ENCODE peak calls at places on chromosomes 13 and 19, in seven cellular contexts. P is neural progenitor cell, M is PC-3, N is left lung, U is aorta, L is thoracic aorta, C is ascending aorta. H is an unnamed sample.

GRCh38 chr13:45219938-45220375 is 19.1 kb upstream of the KCTD4 start:
- DNase-seq in M (peak; percentile 93), C (no peak), U (no peak), N (no peak), P (no peak), L (no peak), H (no peak)

GRCh38 chr13:85828094-85828684 is 29.0 kb upstream of the SLITRK6 start:
- DNase-seq in M (peak; percentile 43), L (no peak), C (no peak), N (no peak), P (peak; percentile 29), U (no peak), H (no peak)

GRCh38 chr13:99432637-99433542 is 68.4 kb upstream of the TM9SF2 start:
- DNase-seq in N (peak; percentile 90), P (peak; percentile 79), U (peak; percentile 89), C (peak; percentile 69), L (no peak), M (peak; percentile 75), H (peak; percentile 65)

GRCh38 chr13:35936579-35936978 is 194.6 kb downstream of the DCLK1 start:
- DNase-seq in U (no peak), L (no peak), M (no peak), C (no peak), P (no peak), N (no peak), H (no peak)

GRCh38 chr19:43681826-43682225 is 11.9 kb upstream of the PLAUR start:
- DNase-seq in C (no peak), U (no peak), M (no peak), L (no peak), P (no peak), N (no peak), H (no peak)

GRCh38 chr19:2217591-2217990 is 18.5 kb downstream of the PLEKHJ1 start:
- DNase-seq in L (no peak), M (no peak), U (no peak), P (no peak), N (no peak), C (no peak), H (no peak)

GRCh38 chr13:38366954-38367645 is 17.4 kb downstream of the UFM1 start:
- DNase-seq in U (no peak), L (no peak), M (peak; percentile 79), N (no peak), C (no peak), P (no peak), H (no peak)

GRCh38 chr19:2850256-2850925 is 9.1 kb downstream of the ZNF555 start:
- DNase-seq in U (no peak), M (no peak), C (no peak), N (no peak), P (no peak), L (no peak), H (no peak)

GRCh38 chr13:112997188-112998135 is 28.4 kb downstream of the MCF2L start:
- DNase-seq in P (no peak), M (no peak), N (peak; percentile 65), L (no peak), U (no peak), C (no peak), H (no peak)

GRCh38 chr13:67341406-67341805 is 111.3 kb upstream of the PCDH9 start:
- DNase-seq in U (no peak), P (no peak), C (no peak), M (peak; percentile 2), L (no peak), N (no peak), H (no peak)

GRCh38 chr19:2270157-2270571 is 11.8 kb downstream of the PEAK3 start:
- DNase-seq in L (no peak), C (no peak), N (peak; percentile 90), U (no peak), M (no peak), P (peak; percentile 37), H (peak; percentile 61)

GRCh38 chr19:8081569-8082550 is 29.3 kb downstream of the CCL25 start:
- DNase-seq in M (no peak), C (no peak), N (no peak), U (peak; percentile 9), P (no peak), L (no peak), H (no peak)

GRCh38 chr19:48966541-48967345 is 1.6 kb downstream of the FTL start:
- DNase-seq in P (peak; percentile 79), L (no peak), M (no peak), C (no peak), N (no peak), U (no peak), H (no peak)

GRCh38 chr13:97026759-97027555 is 32.7 kb upstream of the OXGR1 start:
- DNase-seq in N (no peak), C (no peak), L (no peak), P (no peak), U (no peak), M (no peak), H (no peak)

GRCh38 chr13:36341718-36342117 is 4.5 kb downstream of the SPART start:
- DNase-seq in L (no peak), N (no peak), M (peak; percentile 56), P (no peak), C (no peak), U (no peak), H (no peak)

GRCh38 chr13:111184685-111185401 is 69.7 kb downstream of the ARHGEF7 start:
- DNase-seq in C (no peak), M (no peak), U (peak; percentile 57), N (no peak), L (no peak), P (no peak), H (no peak)

GRCh38 chr19:55923556-55923955 is 8.6 kb downstream of the NLRP13 start:
- DNase-seq in P (no peak), M (no peak), U (no peak), C (no peak), N (no peak), L (no peak), H (no peak)

GRCh38 chr13:49560270-49561063 is 24.9 kb downstream of the RCBTB1 start:
- DNase-seq in L (no peak), P (peak; percentile 11), C (no peak), M (peak; percentile 38), N (no peak), U (no peak), H (no peak)

DNA sequence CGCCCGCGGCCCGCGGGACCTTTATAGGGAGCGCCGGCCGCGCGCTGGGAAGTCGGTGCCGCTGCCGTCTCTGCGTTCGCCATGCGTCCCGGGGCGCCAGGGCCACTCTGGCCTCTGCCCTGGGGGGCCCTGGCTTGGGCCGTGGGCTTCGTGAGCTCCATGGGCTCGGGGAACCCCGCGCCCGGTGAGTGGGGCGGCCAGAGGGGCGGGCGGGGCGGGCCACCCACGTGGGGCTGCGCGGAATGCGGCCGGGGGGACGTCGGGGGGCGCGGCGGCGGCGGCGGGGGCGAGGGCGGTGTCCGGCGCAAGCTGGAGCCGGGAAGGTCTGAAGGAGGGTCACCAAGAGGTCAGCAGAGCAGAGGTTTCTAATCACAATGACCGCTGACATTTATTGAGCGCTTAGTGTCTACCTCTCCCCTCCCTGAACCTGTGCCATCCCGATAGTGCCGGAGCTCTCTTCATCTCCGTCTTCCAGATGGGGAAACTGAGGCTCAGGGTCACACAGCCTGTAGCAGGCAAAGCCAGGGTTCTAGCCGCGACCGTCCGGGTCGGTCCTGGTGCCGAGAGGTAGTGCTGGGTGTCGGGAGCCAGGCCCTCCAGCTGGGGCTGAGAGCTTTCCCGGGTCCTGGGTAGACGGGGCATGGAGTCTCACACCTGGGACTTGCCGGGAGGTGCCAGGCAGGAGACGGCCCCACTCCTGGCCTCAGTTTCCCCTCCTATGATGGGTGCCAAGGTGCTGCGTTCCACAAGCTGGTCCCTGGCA is at the start of gene FSTL3:
- DNase-seq in U (no peak), P (peak; percentile 52), N (no peak), C (no peak), L (no peak), M (peak; percentile 15), H (no peak)
- H3K27me3 ChIP-seq in U (no peaks in the 10 kb centered on the region), P (peaks cover 46% of the 10 kb centered on the region), N (no peaks in the 10 kb centered on the region), C (no peaks in the 10 kb centered on the region), L (no peaks in the 10 kb centered on the region), M (no peaks in the 10 kb centered on the region), H (peaks cover 10% of the 10 kb centered on the region)

GRCh38 chr19:36950335-36951119 is 34.4 kb downstream of the ZNF568 start:
- DNase-seq in M (no peak), N (no peak), C (no peak), L (no peak), U (no peak), P (no peak), H (no peak)
- H3K9me3 ChIP-seq in M (peaks cover 14% of the 10 kb centered on the region), N (peaks cover 100% of the 10 kb centered on the region), C (peaks cover 85% of the 10 kb centered on the region), L (peaks cover 92% of the 10 kb centered on the region), U (peaks cover 7% of the 10 kb centered on the region), P (peaks cover 24% of the 10 kb centered on the region), H (peaks cover 100% of the 10 kb centered on the region)

GRCh38 chr13:28370448-28370847 is 124.5 kb downstream of the FLT1 start:
- DNase-seq in N (no peak), P (no peak), C (no peak), M (no peak), L (no peak), U (no peak), H (no peak)
- H3K27me3 ChIP-seq in N (no peaks in the 10 kb centered on the region), P (no peaks in the 10 kb centered on the region), C (no peaks in the 10 kb centered on the region), M (peaks cover 7% of the 10 kb centered on the region), L (no peaks in the 10 kb centered on the region), U (no peaks in the 10 kb centered on the region), H (no peaks in the 10 kb centered on the region)

GRCh38 chr19:6286676-6287075 is 6.9 kb upstream of the MLLT1 start:
- DNase-seq in C (no peak), N (no peak), U (no peak), P (no peak), L (no peak), M (no peak), H (no peak)

GRCh38 chr19:6292006-6292405 is 12.2 kb upstream of the MLLT1 start:
- DNase-seq in U (no peak), P (peak; percentile 26), M (no peak), N (no peak), C (no peak), L (no peak), H (no peak)

GRCh38 chr19:6287269-6287885 is 7.6 kb upstream of the MLLT1 start:
- DNase-seq in N (no peak), L (no peak), U (no peak), C (no peak), M (no peak), P (no peak), H (no peak)
- H3K9me3 ChIP-seq in N (peaks cover 65% of the 10 kb centered on the region), L (peaks cover 37% of the 10 kb centered on the region), U (peaks cover 26% of the 10 kb centered on the region), C (peaks cover 45% of the 10 kb centered on the region), M (peaks cover 24% of the 10 kb centered on the region), P (no peaks in the 10 kb centered on the region), H (peaks cover 70% of the 10 kb centered on the region)

H was measured in left ventricle myocardium inferior.